ENCODE peak calls at places on chromosomes 11 and 22, in five cellular contexts. N is SK-N-SH, C is H1, A is GM12878, Q is K562. H is an unnamed sample. For H3K4me1, the result is how much of the 10 kb centered on the place peaks cover.

GRCh38 chr11:65722261-65722660 is 1.7 kb upstream of the RNASEH2C start:
- DNase-seq in C (no peak), A (no peak), Q (no peak), N (no peak), H (no peak)

GRCh38 chr11:17350455-17351170 is 987 bp upstream of the NCR3LG1 start:
- DNase-seq in N (no peak), A (no peak), C (no peak), Q (no peak), H (no peak)

GRCh38 chr11:65774525-65775306 is 6.1 kb downstream of the AP5B1 start:
- DNase-seq in A (no peak), Q (no peak), N (no peak), C (no peak), H (no peak)

GRCh38 chr11:46444305-46444704 is 52.7 kb upstream of the CHRM4 start:
- DNase-seq in N (no peak), Q (no peak), C (no peak), A (no peak), H (no peak)

GRCh38 chr11:64900774-64901173 is 16.2 kb downstream of the ATG2A start:
- DNase-seq in A (no peak), Q (no peak), C (no peak), N (no peak), H (no peak)

GRCh38 chr11:77502501-77502900 is 28.6 kb upstream of the PAK1 start:
- DNase-seq in Q (no peak), C (no peak), N (no peak), A (no peak), H (no peak)

GRCh38 chr11:81174646-81175330 is 1558.9 kb downstream of the FAM181B start:
- DNase-seq in C (no peak), Q (no peak), A (no peak), N (no peak), H (no peak)

GRCh38 chr22:35154937-35155387 is 89.0 kb downstream of the ISX start:
- DNase-seq in Q (peak), A (no peak), N (peak), C (peak), H (peak)

GRCh38 chr11:17765381-17766359 is 31.1 kb downstream of the KCNC1 start:
- DNase-seq in C (no peak), N (peak), A (no peak), Q (peak), H (no peak)

GRCh38 chr11:76598426-76598839 is 72.1 kb downstream of the LRRC32 start:
- DNase-seq in A (peak), C (no peak), Q (peak), N (peak), H (no peak)

GRCh38 chr11:27429740-27430451 is 42.7 kb downstream of the LGR4 start:
- DNase-seq in N (peak), A (no peak), C (no peak), Q (no peak), H (no peak)

GRCh38 chr22:44828193-44828592 is 75.8 kb downstream of the ARHGAP8 start:
- DNase-seq in C (no peak), Q (peak), N (peak), A (no peak), H (peak)

GRCh38 chr11:43868852-43869567 is 11.6 kb upstream of the ALKBH3 start:
- DNase-seq in A (peak), Q (peak), N (no peak), C (no peak), H (no peak)

GRCh38 chr22:40383905-40384304 is 13.5 kb downstream of the SGSM3 start:
- DNase-seq in Q (no peak), N (no peak), C (no peak), A (no peak), H (no peak)

GRCh38 chr11:36360318-36360717 is 64.2 kb downstream of the PRR5L start:
- DNase-seq in Q (no peak), C (no peak), N (no peak), A (no peak), H (no peak)
- H3K4me1 ChIP-seq in Q (under half), C (under half), N (under half), A (under half), H (under half)

GRCh38 chr11:124725719-124726105 is 14.0 kb upstream of the NRGN start:
- DNase-seq in N (no peak), Q (no peak), C (no peak), A (no peak), H (no peak)
- H3K4me3 ChIP-seq in N (peak), Q (no peak), C (peak), A (no peak), H (peak)

DNA sequence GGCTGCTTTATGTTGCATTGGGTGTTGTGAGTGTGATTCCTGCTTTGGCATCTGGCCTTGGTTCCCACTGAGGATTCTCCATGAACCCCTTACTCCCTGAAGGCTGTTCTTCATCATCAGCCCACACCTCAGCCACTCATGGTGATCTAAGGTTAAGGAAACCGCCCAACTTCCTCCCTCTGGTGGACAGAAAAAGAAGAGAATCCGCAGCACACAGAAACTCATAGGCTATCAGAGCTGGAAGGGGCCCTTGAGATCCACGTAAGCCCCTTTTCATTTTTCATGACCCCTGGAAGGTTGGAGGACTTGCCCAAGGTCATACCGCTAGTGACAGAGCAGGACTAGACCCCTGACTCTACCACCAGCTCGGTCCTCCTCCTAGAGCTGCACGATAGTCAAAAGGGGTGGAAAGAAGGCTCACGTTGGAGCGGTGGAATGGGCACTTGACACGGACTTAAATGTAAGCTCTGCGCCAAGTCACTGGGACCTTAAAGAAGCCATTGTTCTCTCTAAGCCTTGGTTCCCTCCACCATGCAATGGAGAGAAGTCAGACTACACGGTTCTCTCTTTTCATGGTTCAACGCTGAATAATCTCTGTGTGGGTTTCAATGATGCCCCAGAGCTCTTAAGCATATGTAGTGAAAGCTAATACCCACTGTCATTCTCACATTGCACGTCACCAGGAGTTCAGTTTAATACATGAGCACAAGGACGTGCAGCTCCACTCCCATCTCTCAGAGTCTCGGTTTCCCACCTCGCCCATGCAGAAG is 83.6 kb upstream of the CRTAM start:
- DNase-seq in A (no peak), C (peak), Q (peak), N (no peak), H (peak)
- TF ChIP-seq YY1 in A (peak), C (no peak), Q (no peak), N (no peak), H (no peak)

DNA sequence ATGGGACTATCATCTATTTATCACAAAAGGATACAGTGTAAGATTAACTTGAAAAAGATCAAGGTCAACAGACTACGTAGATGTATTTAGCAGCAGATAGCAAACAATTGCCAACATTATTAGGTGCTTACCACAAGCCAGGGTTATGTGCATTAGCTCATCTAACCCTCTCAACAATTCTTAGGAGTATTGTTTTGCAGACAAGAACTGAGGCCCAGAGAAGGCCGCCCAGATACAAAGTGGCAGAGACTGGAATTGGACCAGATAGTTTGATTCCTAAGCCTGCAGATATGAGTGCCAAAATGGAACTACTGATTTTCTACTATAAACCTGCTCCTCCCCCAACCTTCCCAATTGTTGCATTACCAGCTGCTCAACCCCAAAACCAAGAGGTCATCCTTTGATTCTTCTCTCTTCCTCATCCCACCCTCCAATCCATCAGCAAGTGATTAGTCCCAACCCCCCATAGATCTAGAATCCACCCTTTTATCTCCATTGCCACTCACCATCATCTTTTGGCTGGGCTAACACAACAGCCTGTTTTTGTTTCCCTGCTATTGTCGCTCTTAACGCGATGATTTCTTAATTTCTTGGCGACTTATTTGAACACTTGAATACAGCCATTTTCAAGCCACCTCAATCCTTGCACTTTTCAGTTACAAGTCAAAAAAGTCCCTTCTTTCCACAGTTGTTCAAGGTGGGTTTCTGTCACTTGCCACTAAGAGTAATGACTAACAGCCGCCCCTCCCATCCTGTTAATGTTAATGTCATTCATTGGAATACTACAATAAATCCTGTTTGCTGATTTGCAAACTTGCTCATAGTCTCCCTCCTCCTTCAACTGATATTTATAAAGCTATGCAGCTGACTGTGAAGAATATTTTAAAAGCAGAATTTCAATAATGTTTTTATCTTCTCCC is 2.7 kb downstream of the TMEM123 start:
- DNase-seq in A (no peak), Q (no peak), C (no peak), N (no peak), H (no peak)
- H3K4me1 ChIP-seq in A (under half), Q (under half), C (under half), N (under half), H (under half)

DNA sequence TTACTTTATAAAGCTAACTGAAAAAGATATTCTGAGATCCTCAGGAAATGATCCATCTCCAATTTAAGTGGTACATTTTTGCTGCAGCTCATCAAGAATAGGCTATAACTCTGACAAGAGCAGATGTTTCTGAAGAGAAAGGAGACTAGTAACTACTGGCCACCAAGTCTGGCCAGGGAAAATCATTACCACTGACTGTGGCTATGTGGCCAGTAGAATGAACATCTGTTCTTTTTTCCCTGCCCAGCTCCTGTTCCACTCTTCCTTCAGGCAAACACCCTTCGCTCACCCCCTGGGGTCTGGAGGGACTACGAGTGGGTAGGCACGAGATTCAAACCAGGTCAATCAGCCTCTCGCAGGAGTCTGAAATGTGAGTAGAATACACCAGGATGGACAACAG is 23.9 kb downstream of the TMEM123 start:
- DNase-seq in C (no peak), N (no peak), Q (no peak), A (no peak), H (no peak)
- H3K4me3 ChIP-seq in C (no peak), N (no peak), Q (no peak), A (no peak), H (no peak)

GRCh38 chr11:47448566-47449427 is at the start of gene RAPSN:
- DNase-seq in N (no peak), Q (no peak), C (no peak), A (no peak), H (no peak)
- TF ChIP-seq YY1 in N (no peak), Q (no peak), C (no peak), A (no peak), H (no peak)